ENCODE peak calls at places on chromosome 20, in six cellular contexts. Q, S, U, T, W and H are unnamed samples.

GRCh38 chr20:52200870-52201269 is 9.3 kb upstream of the ZFP64 start:
- DNase-seq in Q (no peak), S (no peak), U (no peak), T (no peak), W (no peak), H (no peak)

GRCh38 chr20:46215913-46216707 is 92.2 kb downstream of the CDH22 start:
- DNase-seq in Q (peak; percentile 40), S (no peak), U (no peak), T (peak; percentile 75), W (no peak), H (no peak)

GRCh38 chr20:15317546-15318242 is 980.3 kb upstream of the FLRT3 start:
- DNase-seq in Q (no peak), S (no peak), U (no peak), T (no peak), W (no peak), H (no peak)

GRCh38 chr20:64138276-64138815 is 25.9 kb upstream of the MYT1 start:
- DNase-seq in Q (peak; percentile 14), S (no peak), U (no peak), T (no peak), W (no peak), H (no peak)

GRCh38 chr20:58246346-58246745 is 17.9 kb upstream of the ANKRD60 start:
- DNase-seq in Q (no peak), S (no peak), U (no peak), T (peak; percentile 34), W (no peak), H (no peak)

GRCh38 chr20:47361268-47361665 is 4.8 kb upstream of the ZMYND8 start:
- DNase-seq in Q (no peak), S (no peak), U (no peak), T (no peak), W (no peak), H (no peak)

GRCh38 chr20:46144626-46145025 is 26.5 kb downstream of the CD40 start:
- DNase-seq in Q (no peak), S (no peak), U (peak; percentile 46), T (no peak), W (no peak), H (no peak)

GRCh38 chr20:47274449-47275108 is 81.9 kb downstream of the ZMYND8 start:
- DNase-seq in Q (no peak), S (no peak), U (peak; percentile 94), T (peak; percentile 77), W (peak; percentile 42), H (peak; percentile 13)

GRCh38 chr20:51616060-51616459 is 73.5 kb upstream of the NFATC2 start:
- DNase-seq in Q (no peak), S (no peak), U (no peak), T (peak; percentile 4), W (no peak), H (no peak)

GRCh38 chr20:33522256-33522820 is 32.4 kb downstream of the CBFA2T2 start:
- DNase-seq in Q (no peak), S (no peak), U (no peak), T (no peak), W (no peak), H (no peak)

GRCh38 chr20:17541996-17542395 is 10.8 kb upstream of the BFSP1 start:
- DNase-seq in Q (no peak), S (no peak), U (peak; percentile 76), T (no peak), W (no peak), H (no peak)

GRCh38 chr20:36717657-36718056 is 28.2 kb downstream of the NDRG3 start:
- DNase-seq in Q (no peak), S (no peak), U (no peak), T (peak; percentile 8), W (no peak), H (no peak)

GRCh38 chr20:46461808-46462207 is 51.6 kb downstream of the ZNF334 start:
- DNase-seq in Q (no peak), S (no peak), U (no peak), T (no peak), W (no peak), H (no peak)

GRCh38 chr20:17885544-17885943 is 83.0 kb downstream of the SNX5 start:
- DNase-seq in Q (no peak), S (no peak), U (no peak), T (no peak), W (no peak), H (no peak)

GRCh38 chr20:21053002-21053762 is 53.0 kb downstream of the LINC00237 start:
- DNase-seq in Q (no peak), S (no peak), U (no peak), T (no peak), W (no peak), H (no peak)

GRCh38 chr20:61935926-61936700 is 129.6 kb downstream of the TAF4 start:
- DNase-seq in Q (no peak), S (no peak), U (no peak), T (no peak), W (no peak), H (no peak)

GRCh38 chr20:1671891-1672669 is 14.5 kb upstream of the SIRPG start:
- DNase-seq in Q (no peak), S (no peak), U (no peak), T (no peak), W (no peak), H (no peak)

GRCh38 chr20:58597021-58597940 is 53.8 kb upstream of the STX16 start:
- DNase-seq in Q (peak; percentile 79), S (no peak), U (no peak), T (no peak), W (no peak), H (no peak)

GRCh38 chr20:25025091-25025861 is 32.7 kb downstream of the ACSS1 start:
- DNase-seq in Q (peak; percentile 38), S (no peak), U (no peak), T (no peak), W (no peak), H (no peak)